ENCODE peak calls at places on chromosome 6, in seven cellular contexts. Y, T, J, U, C, F and I are unnamed samples.

GRCh38 chr6:111985202-111985731 is 68.6 kb upstream of the CCN6 start:
- DNase-seq in F (peak; percentile 81), Y (peak; percentile 74), U (no peak), C (peak; percentile 62), T (peak; percentile 55), J (peak; percentile 92), I (no peak)

GRCh38 chr6:3213334-3213695 is 14.1 kb downstream of the TUBB2B start:
- DNase-seq in T (no peak), C (no peak), F (no peak), J (no peak), Y (no peak), U (no peak), I (no peak)

GRCh38 chr6:35014786-35015185 is 125.7 kb downstream of the ANKS1A start:
- DNase-seq in U (no peak), C (no peak), J (peak; percentile 48), F (peak; percentile 33), Y (peak; percentile 28), T (no peak), I (no peak)

GRCh38 chr6:56739836-56740815 is 97.4 kb upstream of the DST start:
- DNase-seq in U (no peak), J (no peak), C (no peak), T (no peak), Y (no peak), F (no peak), I (no peak)

GRCh38 chr6:93992976-93993375 is 573.6 kb upstream of the EPHA7 start:
- DNase-seq in T (no peak), C (no peak), J (no peak), F (no peak), U (no peak), Y (no peak), I (no peak)

GRCh38 chr6:163099621-163100171 is 314.8 kb upstream of the QKI start:
- DNase-seq in F (no peak), J (no peak), U (no peak), C (no peak), T (no peak), Y (no peak), I (no peak)

GRCh38 chr6:132100388-132100990 is 149.3 kb upstream of the CCN2 start:
- DNase-seq in Y (no peak), J (no peak), T (no peak), C (no peak), F (no peak), U (no peak), I (no peak)

GRCh38 chr6:134853111-134854055 is 96.5 kb downstream of the ALDH8A1 start:
- DNase-seq in J (peak; percentile 58), U (no peak), F (peak; percentile 47), C (peak; percentile 72), Y (peak; percentile 92), T (no peak), I (no peak)

GRCh38 chr6:2734517-2735076 is 16.1 kb downstream of the MYLK4 start:
- DNase-seq in F (no peak), Y (peak; percentile 31), U (no peak), J (no peak), C (no peak), T (no peak), I (no peak)

GRCh38 chr6:21479140-21479539 is 114.4 kb upstream of the SOX4 start:
- DNase-seq in Y (peak; percentile 92), C (peak; percentile 44), J (peak; percentile 32), T (no peak), F (no peak), U (no peak), I (no peak)